ENCODE peak calls at places on chromosome 12, in ten cellular contexts. One of them, this sample, is unnamed.

GRCh38 chr12:58656254-58657009 is 263.9 kb downstream of the LRIG3 start:
- DNase-seq in nephron progenitor cell: no peak
- DNase-seq in MM.1S: no peak
- DNase-seq in activated B cell treated with CpG ODN at 0.5 μM for 24 hours: no peak
- DNase-seq in CD8-positive, alpha-beta T cell: no peak
- DNase-seq in cardiac muscle cell: no peak
- DNase-seq in AG10803: no peak
- DNase-seq in LNCaP clone FGC: no peak
- DNase-seq in psoas muscle: no peak
- DNase-seq in tibial artery: no peak
- DNase-seq in this sample: no peak

GRCh38 chr12:124747426-124748161 is 116.1 kb downstream of the SCARB1 start:
- DNase-seq in nephron progenitor cell: no peak
- DNase-seq in MM.1S: no peak
- DNase-seq in activated B cell treated with CpG ODN at 0.5 μM for 24 hours: no peak
- DNase-seq in CD8-positive, alpha-beta T cell: no peak
- DNase-seq in cardiac muscle cell: no peak
- DNase-seq in AG10803: peak
- DNase-seq in LNCaP clone FGC: no peak
- DNase-seq in psoas muscle: no peak
- DNase-seq in tibial artery: no peak
- DNase-seq in this sample: peak

GRCh38 chr12:49621651-49622500 is 1.5 kb upstream of the PRPF40B start:
- DNase-seq in nephron progenitor cell: no peak
- DNase-seq in MM.1S: no peak
- DNase-seq in activated B cell treated with CpG ODN at 0.5 μM for 24 hours: no peak
- DNase-seq in CD8-positive, alpha-beta T cell: no peak
- DNase-seq in cardiac muscle cell: no peak
- DNase-seq in AG10803: no peak
- DNase-seq in LNCaP clone FGC: no peak
- DNase-seq in psoas muscle: no peak
- DNase-seq in tibial artery: no peak
- DNase-seq in this sample: no peak

GRCh38 chr12:111441107-111441928 is 35.6 kb downstream of the SH2B3 start:
- DNase-seq in nephron progenitor cell: no peak
- DNase-seq in MM.1S: no peak
- DNase-seq in activated B cell treated with CpG ODN at 0.5 μM for 24 hours: no peak
- DNase-seq in CD8-positive, alpha-beta T cell: no peak
- DNase-seq in cardiac muscle cell: no peak
- DNase-seq in AG10803: no peak
- DNase-seq in LNCaP clone FGC: no peak
- DNase-seq in psoas muscle: no peak
- DNase-seq in tibial artery: peak
- DNase-seq in this sample: no peak

GRCh38 chr12:75923964-75924666 is 107.5 kb downstream of the PHLDA1 start:
- DNase-seq in nephron progenitor cell: no peak
- DNase-seq in MM.1S: no peak
- DNase-seq in activated B cell treated with CpG ODN at 0.5 μM for 24 hours: no peak
- DNase-seq in CD8-positive, alpha-beta T cell: no peak
- DNase-seq in cardiac muscle cell: no peak
- DNase-seq in AG10803: no peak
- DNase-seq in LNCaP clone FGC: no peak
- DNase-seq in psoas muscle: no peak
- DNase-seq in tibial artery: no peak
- DNase-seq in this sample: no peak

GRCh38 chr12:109673379-109673778 is 40.2 kb upstream of the FAM222A start:
- DNase-seq in nephron progenitor cell: no peak
- DNase-seq in MM.1S: no peak
- DNase-seq in activated B cell treated with CpG ODN at 0.5 μM for 24 hours: no peak
- DNase-seq in CD8-positive, alpha-beta T cell: no peak
- DNase-seq in cardiac muscle cell: no peak
- DNase-seq in AG10803: no peak
- DNase-seq in LNCaP clone FGC: no peak
- DNase-seq in psoas muscle: no peak
- DNase-seq in tibial artery: no peak
- DNase-seq in this sample: no peak

GRCh38 chr12:31228811-31229792 is 96.8 kb downstream of the SINHCAF start:
- DNase-seq in nephron progenitor cell: no peak
- DNase-seq in MM.1S: no peak
- DNase-seq in activated B cell treated with CpG ODN at 0.5 μM for 24 hours: no peak
- DNase-seq in CD8-positive, alpha-beta T cell: no peak
- DNase-seq in cardiac muscle cell: no peak
- DNase-seq in AG10803: no peak
- DNase-seq in LNCaP clone FGC: no peak
- DNase-seq in psoas muscle: no peak
- DNase-seq in tibial artery: no peak
- DNase-seq in this sample: no peak

GRCh38 chr12:4539167-4539870 is 629 bp downstream of the RAD51AP1 start:
- DNase-seq in nephron progenitor cell: no peak
- DNase-seq in MM.1S: no peak
- DNase-seq in activated B cell treated with CpG ODN at 0.5 μM for 24 hours: no peak
- DNase-seq in CD8-positive, alpha-beta T cell: no peak
- DNase-seq in cardiac muscle cell: no peak
- DNase-seq in AG10803: no peak
- DNase-seq in LNCaP clone FGC: no peak
- DNase-seq in psoas muscle: no peak
- DNase-seq in tibial artery: no peak
- DNase-seq in this sample: no peak

GRCh38 chr12:92439397-92439779 is 263.4 kb upstream of the PLEKHG7 start:
- DNase-seq in nephron progenitor cell: no peak
- DNase-seq in MM.1S: no peak
- DNase-seq in activated B cell treated with CpG ODN at 0.5 μM for 24 hours: no peak
- DNase-seq in CD8-positive, alpha-beta T cell: no peak
- DNase-seq in cardiac muscle cell: no peak
- DNase-seq in AG10803: peak
- DNase-seq in LNCaP clone FGC: no peak
- DNase-seq in psoas muscle: no peak
- DNase-seq in tibial artery: peak
- DNase-seq in this sample: no peak

GRCh38 chr12:92085040-92085439 is 60.6 kb downstream of the BTG1 start:
- DNase-seq in nephron progenitor cell: no peak
- DNase-seq in MM.1S: peak
- DNase-seq in activated B cell treated with CpG ODN at 0.5 μM for 24 hours: no peak
- DNase-seq in CD8-positive, alpha-beta T cell: no peak
- DNase-seq in cardiac muscle cell: no peak
- DNase-seq in AG10803: peak
- DNase-seq in LNCaP clone FGC: no peak
- DNase-seq in psoas muscle: no peak
- DNase-seq in tibial artery: no peak
- DNase-seq in this sample: no peak

GRCh38 chr12:57235012-57235727 is 5.7 kb downstream of the SHMT2 start:
- DNase-seq in nephron progenitor cell: no peak
- DNase-seq in MM.1S: no peak
- DNase-seq in activated B cell treated with CpG ODN at 0.5 μM for 24 hours: no peak
- DNase-seq in CD8-positive, alpha-beta T cell: no peak
- DNase-seq in cardiac muscle cell: no peak
- DNase-seq in AG10803: no peak
- DNase-seq in LNCaP clone FGC: peak
- DNase-seq in psoas muscle: peak
- DNase-seq in tibial artery: peak
- DNase-seq in this sample: no peak

GRCh38 chr12:120996133-120996746 is 17.9 kb downstream of the HNF1A start:
- DNase-seq in nephron progenitor cell: no peak
- DNase-seq in MM.1S: no peak
- DNase-seq in activated B cell treated with CpG ODN at 0.5 μM for 24 hours: no peak
- DNase-seq in CD8-positive, alpha-beta T cell: no peak
- DNase-seq in cardiac muscle cell: no peak
- DNase-seq in AG10803: no peak
- DNase-seq in LNCaP clone FGC: no peak
- DNase-seq in psoas muscle: no peak
- DNase-seq in tibial artery: no peak
- DNase-seq in this sample: no peak

GRCh38 chr12:26028953-26029740 is 70.7 kb downstream of the RASSF8 start:
- DNase-seq in nephron progenitor cell: peak
- DNase-seq in MM.1S: peak
- DNase-seq in activated B cell treated with CpG ODN at 0.5 μM for 24 hours: no peak
- DNase-seq in CD8-positive, alpha-beta T cell: peak
- DNase-seq in cardiac muscle cell: peak
- DNase-seq in AG10803: peak
- DNase-seq in LNCaP clone FGC: peak
- DNase-seq in psoas muscle: no peak
- DNase-seq in tibial artery: no peak
- DNase-seq in this sample: no peak

GRCh38 chr12:77189463-77189862 is 124.1 kb upstream of the E2F7 start:
- DNase-seq in nephron progenitor cell: no peak
- DNase-seq in MM.1S: no peak
- DNase-seq in activated B cell treated with CpG ODN at 0.5 μM for 24 hours: no peak
- DNase-seq in CD8-positive, alpha-beta T cell: no peak
- DNase-seq in cardiac muscle cell: no peak
- DNase-seq in AG10803: peak
- DNase-seq in LNCaP clone FGC: no peak
- DNase-seq in psoas muscle: no peak
- DNase-seq in tibial artery: no peak
- DNase-seq in this sample: no peak

GRCh38 chr12:4268549-4269181 is 4.9 kb upstream of the CCND2 start:
- DNase-seq in nephron progenitor cell: peak
- DNase-seq in MM.1S: no peak
- DNase-seq in activated B cell treated with CpG ODN at 0.5 μM for 24 hours: peak
- DNase-seq in CD8-positive, alpha-beta T cell: peak
- DNase-seq in cardiac muscle cell: no peak
- DNase-seq in AG10803: no peak
- DNase-seq in LNCaP clone FGC: no peak
- DNase-seq in psoas muscle: no peak
- DNase-seq in tibial artery: no peak
- DNase-seq in this sample: no peak

GRCh38 chr12:6076776-6077700 is 47.4 kb downstream of the VWF start:
- DNase-seq in nephron progenitor cell: no peak
- DNase-seq in MM.1S: no peak
- DNase-seq in activated B cell treated with CpG ODN at 0.5 μM for 24 hours: no peak
- DNase-seq in CD8-positive, alpha-beta T cell: no peak
- DNase-seq in cardiac muscle cell: no peak
- DNase-seq in AG10803: no peak
- DNase-seq in LNCaP clone FGC: no peak
- DNase-seq in psoas muscle: no peak
- DNase-seq in tibial artery: no peak
- DNase-seq in this sample: no peak

GRCh38 chr12:51678086-51678724 is 87.2 kb downstream of the SCN8A start:
- DNase-seq in nephron progenitor cell: peak
- DNase-seq in MM.1S: peak
- DNase-seq in activated B cell treated with CpG ODN at 0.5 μM for 24 hours: no peak
- DNase-seq in CD8-positive, alpha-beta T cell: peak
- DNase-seq in cardiac muscle cell: peak
- DNase-seq in AG10803: peak
- DNase-seq in LNCaP clone FGC: peak
- DNase-seq in psoas muscle: no peak
- DNase-seq in tibial artery: no peak
- DNase-seq in this sample: no peak
- TF ChIP-seq CTCF in nephron progenitor cell: peak
- TF ChIP-seq CTCF in MM.1S: peak
- TF ChIP-seq CTCF in activated B cell treated with CpG ODN at 0.5 μM for 24 hours: no peak
- TF ChIP-seq CTCF in CD8-positive, alpha-beta T cell: peak
- TF ChIP-seq CTCF in cardiac muscle cell: peak
- TF ChIP-seq CTCF in AG10803: peak
- TF ChIP-seq CTCF in LNCaP clone FGC: peak
- TF ChIP-seq CTCF in psoas muscle: peak
- TF ChIP-seq CTCF in tibial artery: no peak
- TF ChIP-seq CTCF in this sample: peak

GRCh38 chr12:63668028-63668799 is at the start of gene DPY19L2:
- DNase-seq in nephron progenitor cell: peak
- DNase-seq in MM.1S: peak
- DNase-seq in activated B cell treated with CpG ODN at 0.5 μM for 24 hours: no peak
- DNase-seq in CD8-positive, alpha-beta T cell: peak
- DNase-seq in cardiac muscle cell: peak
- DNase-seq in AG10803: peak
- DNase-seq in LNCaP clone FGC: no peak
- DNase-seq in psoas muscle: peak
- DNase-seq in tibial artery: peak
- DNase-seq in this sample: no peak
- TF ChIP-seq CTCF in nephron progenitor cell: no peak
- TF ChIP-seq CTCF in MM.1S: no peak
- TF ChIP-seq CTCF in activated B cell treated with CpG ODN at 0.5 μM for 24 hours: no peak
- TF ChIP-seq CTCF in CD8-positive, alpha-beta T cell: no peak
- TF ChIP-seq CTCF in cardiac muscle cell: no peak
- TF ChIP-seq CTCF in AG10803: no peak
- TF ChIP-seq CTCF in LNCaP clone FGC: no peak
- TF ChIP-seq CTCF in psoas muscle: no peak
- TF ChIP-seq CTCF in tibial artery: no peak
- TF ChIP-seq CTCF in this sample: no peak

GRCh38 chr12:27261866-27262265 is 17.8 kb downstream of the STK38L start:
- DNase-seq in nephron progenitor cell: no peak
- DNase-seq in MM.1S: no peak
- DNase-seq in activated B cell treated with CpG ODN at 0.5 μM for 24 hours: no peak
- DNase-seq in CD8-positive, alpha-beta T cell: no peak
- DNase-seq in cardiac muscle cell: no peak
- DNase-seq in AG10803: no peak
- DNase-seq in LNCaP clone FGC: no peak
- DNase-seq in psoas muscle: no peak
- DNase-seq in tibial artery: no peak
- DNase-seq in this sample: no peak

GRCh38 chr12:27257104-27257848 is 13.2 kb downstream of the STK38L start:
- DNase-seq in nephron progenitor cell: no peak
- DNase-seq in MM.1S: no peak
- DNase-seq in activated B cell treated with CpG ODN at 0.5 μM for 24 hours: no peak
- DNase-seq in CD8-positive, alpha-beta T cell: no peak
- DNase-seq in cardiac muscle cell: no peak
- DNase-seq in AG10803: peak
- DNase-seq in LNCaP clone FGC: no peak
- DNase-seq in psoas muscle: no peak
- DNase-seq in tibial artery: no peak
- DNase-seq in this sample: no peak

DNA sequence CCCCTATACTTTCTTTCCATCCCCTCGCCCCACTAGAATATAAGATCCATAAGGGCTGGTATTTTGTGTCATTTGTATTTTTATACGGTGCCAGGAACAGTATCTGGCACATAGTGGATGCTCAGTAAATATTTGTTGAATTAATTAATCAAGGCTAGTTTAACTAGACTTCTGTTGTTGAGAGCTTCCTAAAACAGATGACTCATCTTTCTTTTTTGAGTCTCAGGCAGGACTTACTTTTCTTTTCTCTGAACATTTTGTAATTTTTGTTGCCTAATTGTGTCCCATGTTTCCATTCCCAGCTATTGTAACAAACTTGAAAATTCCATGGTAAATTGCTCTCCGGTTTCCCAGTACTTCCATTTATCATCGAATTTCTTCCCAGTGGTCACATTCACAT is 16.7 kb downstream of the STK38L start:
- DNase-seq in nephron progenitor cell: no peak
- DNase-seq in MM.1S: no peak
- DNase-seq in activated B cell treated with CpG ODN at 0.5 μM for 24 hours: no peak
- DNase-seq in CD8-positive, alpha-beta T cell: no peak
- DNase-seq in cardiac muscle cell: no peak
- DNase-seq in AG10803: peak
- DNase-seq in LNCaP clone FGC: peak
- DNase-seq in psoas muscle: no peak
- DNase-seq in tibial artery: no peak
- DNase-seq in this sample: no peak
- TF ChIP-seq CTCF in nephron progenitor cell: no peak
- TF ChIP-seq CTCF in MM.1S: no peak
- TF ChIP-seq CTCF in activated B cell treated with CpG ODN at 0.5 μM for 24 hours: no peak
- TF ChIP-seq CTCF in CD8-positive, alpha-beta T cell: no peak
- TF ChIP-seq CTCF in cardiac muscle cell: no peak
- TF ChIP-seq CTCF in AG10803: no peak
- TF ChIP-seq CTCF in LNCaP clone FGC: no peak
- TF ChIP-seq CTCF in psoas muscle: no peak
- TF ChIP-seq CTCF in tibial artery: no peak
- TF ChIP-seq CTCF in this sample: no peak

DNA sequence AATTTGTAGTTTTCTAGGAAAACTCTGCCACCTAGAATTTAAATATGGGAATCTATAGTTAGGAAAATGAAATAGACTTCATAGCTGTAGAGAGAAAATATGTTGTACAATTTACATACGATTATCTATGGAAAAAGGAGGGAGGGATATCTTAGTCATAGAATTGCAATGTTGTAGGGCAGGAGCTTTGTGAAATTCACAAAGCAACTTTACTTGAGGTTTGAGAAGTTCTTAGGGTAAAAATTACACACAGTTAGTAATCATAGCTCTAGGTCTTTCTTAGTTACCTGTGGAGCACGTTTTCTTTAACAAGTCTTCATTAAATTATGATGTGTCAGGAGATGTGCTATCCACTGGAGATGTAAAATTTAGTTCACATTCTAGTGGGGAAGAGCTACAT is 61.4 kb upstream of the DBX2 start:
- DNase-seq in nephron progenitor cell: no peak
- DNase-seq in MM.1S: no peak
- DNase-seq in activated B cell treated with CpG ODN at 0.5 μM for 24 hours: no peak
- DNase-seq in CD8-positive, alpha-beta T cell: no peak
- DNase-seq in cardiac muscle cell: no peak
- DNase-seq in AG10803: no peak
- DNase-seq in LNCaP clone FGC: no peak
- DNase-seq in psoas muscle: no peak
- DNase-seq in tibial artery: no peak
- DNase-seq in this sample: no peak
- TF ChIP-seq CTCF in nephron progenitor cell: no peak
- TF ChIP-seq CTCF in MM.1S: no peak
- TF ChIP-seq CTCF in activated B cell treated with CpG ODN at 0.5 μM for 24 hours: no peak
- TF ChIP-seq CTCF in CD8-positive, alpha-beta T cell: no peak
- TF ChIP-seq CTCF in cardiac muscle cell: no peak
- TF ChIP-seq CTCF in AG10803: no peak
- TF ChIP-seq CTCF in LNCaP clone FGC: no peak
- TF ChIP-seq CTCF in psoas muscle: no peak
- TF ChIP-seq CTCF in tibial artery: no peak
- TF ChIP-seq CTCF in this sample: no peak